ENCODE peak calls at places on chromosomes 12 and 14, in six cellular contexts. X is brain microvascular endothelial cell, R is WERI-Rb-1, T is PC-3, Q is Peyer's patch, C is H1. F is an unnamed sample.

GRCh38 chr12:24379038-24379437 is 429.6 kb upstream of the SOX5 start:
- DNase-seq in X (no peak), C (no peak), R (no peak), Q (no peak), T (no peak), F (no peak)

GRCh38 chr14:68660495-68660894 is 132.4 kb downstream of the ZFP36L1 start:
- DNase-seq in T (no peak), R (no peak), X (no peak), Q (no peak), C (peak; percentile 46), F (no peak)

GRCh38 chr12:68158427-68158826 is 1.1 kb downstream of the IFNG start:
- DNase-seq in Q (no peak), X (peak; percentile 17), C (no peak), R (no peak), T (peak; percentile 65), F (peak; percentile 70)

GRCh38 chr14:100772607-100773165 is 46.0 kb downstream of the DLK1 start:
- DNase-seq in C (no peak), Q (no peak), R (no peak), T (no peak), X (no peak), F (no peak)

GRCh38 chr14:100528962-100529560 is 58.2 kb downstream of the BEGAIN start:
- DNase-seq in R (peak; percentile 3), C (no peak), X (no peak), Q (no peak), T (no peak), F (no peak)

GRCh38 chr14:96693986-96694385 is 103.2 kb upstream of the VRK1 start:
- DNase-seq in Q (no peak), X (no peak), T (no peak), C (no peak), R (no peak), F (no peak)

GRCh38 chr12:55019784-55020183 is at the start of gene NEUROD4:
- DNase-seq in Q (no peak), T (peak; percentile 66), C (peak; percentile 80), X (peak; percentile 71), R (peak; percentile 95), F (peak; percentile 12)

GRCh38 chr14:56199976-56200577 is 81.9 kb downstream of the PELI2 start:
- DNase-seq in T (no peak), R (no peak), C (no peak), X (no peak), Q (no peak), F (no peak)

GRCh38 chr14:51658441-51659173 is 6.9 kb downstream of the FRMD6 start:
- DNase-seq in R (no peak), C (no peak), X (no peak), T (no peak), Q (no peak), F (no peak)

GRCh38 chr12:15356831-15357456 is 34.6 kb downstream of the PTPRO start:
- DNase-seq in R (no peak), Q (no peak), C (no peak), T (no peak), X (no peak), F (no peak)

GRCh38 chr14:35949933-35950332 is 123.8 kb downstream of the BRMS1L start:
- DNase-seq in Q (no peak), C (no peak), T (peak; percentile 61), X (no peak), R (no peak), F (no peak)

GRCh38 chr12:47743311-47743860 is 15.3 kb downstream of the RAPGEF3 start:
- DNase-seq in C (no peak), X (no peak), R (no peak), Q (no peak), T (no peak), F (no peak)
- H3K27ac ChIP-seq in C (no peak overlapping the region), X (no peak overlapping the region), R (no peak overlapping the region), Q (no peak overlapping the region), T (no peak overlapping the region), F (no peak overlapping the region)

GRCh38 chr12:123142518-123142840 is 8.4 kb downstream of the PITPNM2 start:
- DNase-seq in R (no peak), X (no peak), C (no peak), T (no peak), Q (no peak), F (no peak)
- H3K4me3 ChIP-seq in R (no peak overlapping the region), X (no peak overlapping the region), C (no peak overlapping the region), T (no peak overlapping the region), Q (no peak overlapping the region), F (no peak overlapping the region)

DNA sequence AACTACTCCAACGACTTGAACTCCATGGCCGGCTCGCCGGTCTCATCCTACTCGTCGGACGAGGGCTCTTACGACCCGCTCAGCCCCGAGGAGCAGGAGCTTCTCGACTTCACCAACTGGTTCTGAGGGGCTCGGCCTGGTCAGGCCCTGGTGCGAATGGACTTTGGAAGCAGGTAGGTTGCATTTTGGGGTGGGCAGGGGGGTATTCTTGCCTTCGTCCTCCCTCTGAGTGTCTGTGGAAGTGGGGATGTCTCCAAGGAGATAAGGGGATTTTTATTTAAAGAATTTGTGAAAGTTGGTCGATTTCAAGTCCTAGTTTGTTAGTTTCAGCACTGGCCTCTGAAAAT is 1.3 kb downstream of the ASCL1 start:
- DNase-seq in C (no peak), R (no peak), X (no peak), T (no peak), Q (no peak), F (no peak)
- H3K27me3 ChIP-seq in C (peaks cover 92% of the 10 kb centered on the region), R (peaks cover 15% of the 10 kb centered on the region), X (peaks cover 61% of the 10 kb centered on the region), T (peaks cover 96% of the 10 kb centered on the region), Q (no peaks in the 10 kb centered on the region), F (peaks cover 47% of the 10 kb centered on the region)

DNA sequence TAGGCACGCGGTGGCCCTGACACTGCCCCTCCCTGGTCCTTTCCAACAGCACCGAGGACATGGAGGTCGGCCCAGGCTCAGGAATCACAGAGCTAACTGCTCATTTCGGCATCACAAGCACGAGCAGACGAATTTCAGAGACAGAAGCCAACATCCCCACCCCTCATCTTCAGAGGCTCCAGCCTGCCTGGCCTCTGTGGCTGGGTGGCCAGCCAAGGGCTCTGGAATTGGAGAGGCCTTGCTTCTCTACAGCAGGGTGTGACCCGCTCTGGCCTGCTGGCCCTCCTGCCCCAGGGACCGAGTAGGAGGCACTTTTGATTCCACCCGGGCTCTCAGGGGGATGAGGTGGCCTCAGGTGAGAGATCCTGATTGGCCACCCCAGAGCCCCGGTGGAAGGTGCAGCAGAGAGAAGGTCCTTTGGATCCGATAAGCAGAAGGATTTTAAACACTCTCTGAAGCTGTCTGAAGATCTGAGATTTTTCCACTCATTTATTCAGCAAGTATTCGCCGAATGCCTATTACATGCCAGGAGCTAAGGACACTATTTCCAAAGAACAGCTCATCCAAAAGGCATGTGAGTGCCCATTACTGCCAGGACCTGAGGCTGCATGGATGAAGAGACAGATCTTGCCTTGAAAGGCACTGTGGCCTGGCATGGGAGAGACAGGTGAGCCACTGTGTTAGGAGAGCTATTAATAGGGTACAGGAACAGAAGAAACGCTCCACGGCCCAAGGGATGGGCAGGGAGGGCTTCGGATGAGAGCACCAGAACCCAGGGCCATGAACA is 10.3 kb downstream of the BAG5 start:
- DNase-seq in X (no peak), C (no peak), R (no peak), Q (no peak), T (peak; percentile 83), F (no peak)
- H3K27ac ChIP-seq in X (no peak overlapping the region), C (no peak overlapping the region), R (no peak overlapping the region), Q (peak overlapping the region; percentile 41), T (no peak overlapping the region), F (no peak overlapping the region)

GRCh38 chr14:74081491-74081890 is 2.8 kb downstream of the ALDH6A1 start:
- DNase-seq in C (no peak), T (no peak), Q (no peak), R (no peak), X (no peak), F (no peak)

GRCh38 chr14:74085047-74085637 is 386 bp downstream of the LIN52 start:
- DNase-seq in X (peak; percentile 29), R (no peak), T (peak; percentile 21), Q (no peak), C (no peak), F (no peak)

GRCh38 chr14:74083784-74084276 is 423 bp downstream of the ALDH6A1 start:
- DNase-seq in Q (peak; percentile 51), X (no peak), R (no peak), C (no peak), T (no peak), F (no peak)

GRCh38 chr14:74084277-74085046 is at the start of the genes ALDH6A1 and LIN52:
- DNase-seq in C (peak; percentile 99), T (peak; percentile 100), Q (peak; percentile 100), X (peak; percentile 100), R (peak; percentile 99), F (peak; percentile 100)

GRCh38 chr14:74083161-74083560 is 1.1 kb downstream of the ALDH6A1 start:
- DNase-seq in R (no peak), C (no peak), X (no peak), T (no peak), Q (no peak), F (no peak)
- H3K4me3 ChIP-seq in R (peak overlapping the region; percentile 90), C (peak overlapping the region; percentile 91), X (no peak overlapping the region), T (peak overlapping the region; percentile 88), Q (no peak overlapping the region), F (peak overlapping the region; percentile 76)

GRCh38 chr12:2053675-2054070 is 886 bp downstream of the CACNA1C start:
- DNase-seq in Q (no peak), R (no peak), T (no peak), C (no peak), X (no peak), F (no peak)
- H3K27me3 ChIP-seq in Q (no peaks in the 10 kb centered on the region), R (peaks cover 8% of the 10 kb centered on the region), T (peaks cover 82% of the 10 kb centered on the region), C (peaks cover 34% of the 10 kb centered on the region), X (peaks cover 58% of the 10 kb centered on the region), F (peaks cover 47% of the 10 kb centered on the region)

GRCh38 chr12:47188576-47189441 is 109.0 kb upstream of the AMIGO2 start:
- DNase-seq in Q (no peak), X (peak; percentile 72), R (no peak), T (peak; percentile 36), C (no peak), F (no peak)

GRCh38 chr12:47189753-47190152 is 110.0 kb upstream of the AMIGO2 start:
- DNase-seq in X (no peak), R (no peak), Q (no peak), C (no peak), T (no peak), F (no peak)

GRCh38 chr12:47186246-47186645 is 106.5 kb upstream of the AMIGO2 start:
- DNase-seq in Q (no peak), R (no peak), X (no peak), T (no peak), C (no peak), F (no peak)

GRCh38 chr12:47184229-47184628 is 104.5 kb upstream of the AMIGO2 start:
- DNase-seq in T (no peak), R (no peak), X (no peak), C (no peak), Q (no peak), F (no peak)

GRCh38 chr12:47184813-47185212 is 105.1 kb upstream of the AMIGO2 start:
- DNase-seq in Q (no peak), T (peak; percentile 84), C (no peak), R (no peak), X (no peak), F (no peak)
- H3K27ac ChIP-seq in Q (no peak overlapping the region), T (peak overlapping the region; percentile 3), C (no peak overlapping the region), R (no peak overlapping the region), X (no peak overlapping the region), F (no peak overlapping the region)

GRCh38 chr14:92514844-92515509 is 1.4 kb downstream of the RIN3 start:
- DNase-seq in C (no peak), Q (no peak), T (no peak), X (no peak), R (no peak), F (no peak)
- H3K4me3 ChIP-seq in C (peak overlapping the region; percentile 70), Q (peak overlapping the region; percentile 64), T (peak overlapping the region; percentile 69), X (peak overlapping the region; percentile 74), R (no peak overlapping the region), F (no peak overlapping the region)